ENCODE peak calls at places on chromosome 15, in ten cellular contexts. J is right lobe of liver, L is kidney epithelial cell, I is Peyer's patch, T is Panc1, X is cardiac fibroblast, H is neural progenitor cell, S is ascending aorta, N is IMR-90, C is astrocyte of the spinal cord. P is an unnamed sample.

GRCh38 chr15:45276851-45277250 is 24.8 kb downstream of the SLC28A2 start:
- DNase-seq in T (no peak), N (peak), J (no peak), L (no peak), H (peak), I (no peak), X (peak), S (no peak), C (peak), P (peak)

GRCh38 chr15:52789601-52790165 is 453 bp downstream of the ONECUT1 start:
- DNase-seq in T (no peak), L (no peak), N (peak), H (peak), S (no peak), J (peak), C (peak), X (peak), I (no peak), P (no peak)

GRCh38 chr15:98699591-98700424 is 51.5 kb downstream of the IGF1R start:
- DNase-seq in I (no peak), C (no peak), X (no peak), T (no peak), H (no peak), L (no peak), S (no peak), J (no peak), N (no peak), P (no peak)

GRCh38 chr15:50260969-50261496 is 4.5 kb downstream of the HDC start:
- DNase-seq in J (no peak), S (no peak), I (no peak), L (no peak), T (no peak), H (no peak), C (no peak), X (no peak), N (no peak), P (no peak)

GRCh38 chr15:55694652-55695150 is 48.3 kb downstream of the PRTG start:
- DNase-seq in I (no peak), J (no peak), L (peak), X (no peak), S (no peak), H (peak), N (peak), T (no peak), C (peak), P (peak)

GRCh38 chr15:64153480-64154367 is 2.2 kb downstream of the SNX22 start:
- DNase-seq in T (peak), N (peak), I (peak), L (peak), H (peak), C (peak), X (peak), J (peak), S (peak), P (peak)

GRCh38 chr15:88403461-88403860 is 63.7 kb downstream of the MRPL46 start:
- DNase-seq in S (no peak), N (no peak), L (no peak), H (no peak), I (no peak), X (no peak), T (no peak), C (no peak), J (no peak), P (no peak)

GRCh38 chr15:99954361-99955180 is 221.3 kb upstream of the LYSMD4 start:
- DNase-seq in S (peak), C (peak), N (no peak), J (peak), H (no peak), L (no peak), I (peak), T (no peak), X (peak), P (peak)

GRCh38 chr15:39565851-39566250 is 15.0 kb upstream of the THBS1 start:
- DNase-seq in C (no peak), L (no peak), I (no peak), N (peak), X (no peak), H (no peak), J (no peak), T (no peak), S (no peak), P (no peak)

GRCh38 chr15:62922514-62922913 is 120.0 kb upstream of the TPM1 start:
- DNase-seq in T (no peak), N (no peak), L (no peak), H (no peak), S (no peak), I (no peak), C (no peak), X (no peak), J (no peak), P (no peak)

GRCh38 chr15:94162946-94163345 is 68.4 kb upstream of the MCTP2 start:
- DNase-seq in J (no peak), X (no peak), H (no peak), I (no peak), L (no peak), C (no peak), T (no peak), N (no peak), S (no peak), P (no peak)

GRCh38 chr15:94164202-94164807 is 67.1 kb upstream of the MCTP2 start:
- DNase-seq in L (peak), S (no peak), X (peak), H (peak), C (peak), N (peak), I (peak), J (peak), T (no peak), P (no peak)

GRCh38 chr15:94168250-94168649 is 63.1 kb upstream of the MCTP2 start:
- DNase-seq in C (no peak), N (no peak), J (no peak), L (no peak), T (no peak), H (peak), X (no peak), I (no peak), S (no peak), P (no peak)
- TF ChIP-seq CTCF in C (no peak), N (no peak), J (peak), L (peak), T (peak), H (peak), X (no peak), I (no peak), S (no peak), P (no peak)

GRCh38 chr15:59194639-59195325 is 11.9 kb upstream of the LDHAL6B start:
- DNase-seq in J (no peak), S (no peak), X (no peak), C (peak), I (no peak), L (no peak), T (no peak), N (no peak), H (no peak), P (no peak)

GRCh38 chr15:59189224-59189623 is 17.4 kb upstream of the LDHAL6B start:
- DNase-seq in S (no peak), H (no peak), L (no peak), I (no peak), J (no peak), T (no peak), N (no peak), X (no peak), C (no peak), P (no peak)

GRCh38 chr15:59186501-59186900 is 20.1 kb upstream of the LDHAL6B start:
- DNase-seq in H (no peak), C (no peak), X (no peak), N (peak), I (peak), J (no peak), L (no peak), S (no peak), T (no peak), P (peak)

GRCh38 chr15:59190291-59190690 is 16.4 kb upstream of the LDHAL6B start:
- DNase-seq in N (no peak), C (no peak), J (no peak), I (no peak), X (no peak), S (no peak), L (no peak), H (no peak), T (no peak), P (no peak)

GRCh38 chr15:59191855-59192237 is 14.8 kb upstream of the LDHAL6B start:
- DNase-seq in X (peak), L (peak), T (no peak), C (peak), S (no peak), N (peak), H (no peak), J (no peak), I (no peak), P (peak)
- H3K4me3 ChIP-seq in X (no peak), L (no peak), T (no peak), C (no peak), S (no peak), N (no peak), H (no peak), J (no peak), I (no peak), P (no peak)

GRCh38 chr15:56821721-56822425 is 88.6 kb upstream of the ZNF280D start:
- DNase-seq in L (no peak), C (peak), T (peak), N (peak), X (peak), J (peak), H (peak), S (no peak), I (peak), P (peak)
- TF ChIP-seq CTCF in L (peak), C (peak), T (peak), N (peak), X (peak), J (peak), H (peak), S (peak), I (peak), P (peak)

GRCh38 chr15:78054971-78055370 is 22.5 kb downstream of the TBC1D2B start:
- DNase-seq in I (no peak), C (no peak), X (no peak), N (no peak), H (no peak), T (no peak), L (no peak), J (peak), S (no peak), P (no peak)

GRCh38 chr15:78057803-78058202 is 19.7 kb downstream of the TBC1D2B start:
- DNase-seq in T (no peak), S (no peak), N (no peak), C (no peak), X (no peak), L (no peak), H (no peak), J (peak), I (no peak), P (no peak)

GRCh38 chr15:78058401-78058935 is 19.0 kb downstream of the TBC1D2B start:
- DNase-seq in H (no peak), L (no peak), J (no peak), C (no peak), X (no peak), S (no peak), I (no peak), T (no peak), N (no peak), P (no peak)

GRCh38 chr15:78055923-78056713 is 21.4 kb downstream of the TBC1D2B start:
- DNase-seq in H (peak), L (no peak), J (peak), T (no peak), X (no peak), N (no peak), S (peak), C (no peak), I (peak), P (peak)

GRCh38 chr15:78056714-78057269 is 20.7 kb downstream of the TBC1D2B start:
- DNase-seq in N (peak), X (no peak), J (peak), S (peak), T (no peak), L (no peak), H (no peak), I (peak), C (no peak), P (peak)
- H3K4me3 ChIP-seq in N (no peak), X (no peak), J (no peak), S (no peak), T (no peak), L (no peak), H (no peak), I (no peak), C (no peak), P (no peak)

DNA sequence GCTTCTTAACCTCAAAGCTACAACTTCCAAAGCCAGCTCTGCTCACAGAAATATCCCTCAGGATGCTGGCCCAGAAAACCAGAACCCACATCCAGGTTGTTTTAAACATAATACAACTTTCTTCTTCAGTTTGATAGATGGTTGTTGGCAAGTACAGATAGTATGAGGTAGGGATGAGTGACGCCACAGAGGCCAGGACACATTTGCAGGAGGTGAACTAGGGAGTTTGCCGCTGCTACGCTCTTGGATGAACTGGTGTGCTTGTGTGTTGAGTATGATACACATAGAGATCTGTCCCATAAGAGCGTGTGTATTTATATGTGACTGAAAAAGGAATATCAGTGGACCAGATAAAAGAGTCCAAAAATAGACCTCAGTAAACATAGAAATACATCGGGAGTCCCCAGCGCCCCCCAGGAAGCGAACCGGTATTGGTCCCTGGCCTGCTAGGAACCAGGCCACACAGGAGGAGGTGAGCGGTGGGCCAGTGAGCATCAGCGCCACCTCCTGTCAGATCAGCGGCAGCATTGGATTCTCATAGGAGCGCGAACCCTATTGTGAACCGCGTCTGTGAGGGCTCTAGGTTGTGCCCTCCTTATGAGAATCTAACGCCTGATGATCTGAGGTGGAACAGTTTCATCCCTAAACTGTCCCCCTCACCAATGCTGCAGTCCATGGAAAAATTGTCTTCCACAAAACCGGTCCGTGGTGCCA is 98.0 kb downstream of the LRRK1 start:
- DNase-seq in C (no peak), L (no peak), N (peak), H (peak), J (no peak), T (no peak), I (no peak), X (no peak), S (peak), P (no peak)
- TF ChIP-seq CTCF in C (peak), L (no peak), N (peak), H (peak), J (peak), T (peak), I (no peak), X (peak), S (no peak), P (no peak)

GRCh38 chr15:77622212-77622941 is 10.3 kb downstream of the LINGO1 start:
- DNase-seq in I (no peak), N (no peak), H (no peak), L (no peak), T (no peak), C (no peak), J (no peak), S (no peak), X (no peak), P (no peak)
- H3K4me3 ChIP-seq in I (no peak), N (no peak), H (no peak), L (no peak), T (no peak), C (no peak), J (no peak), S (no peak), X (no peak), P (no peak)

GRCh38 chr15:58056015-58056414 is 9.5 kb downstream of the ALDH1A2 start:
- DNase-seq in H (no peak), T (no peak), L (no peak), C (no peak), S (no peak), J (no peak), X (no peak), N (no peak), I (no peak), P (no peak)
- TF ChIP-seq CTCF in H (peak), T (peak), L (peak), C (peak), S (no peak), J (no peak), X (peak), N (no peak), I (no peak), P (peak)

P was measured in foreskin fibroblast.